ENCODE peak calls at places on chromosomes 13 and 19, in eight cellular contexts. C is GM23248; I is activated naive CD8-positive, alpha-beta T cell treated with anti-CD3 and anti-CD28 coated beads, Interleukin-2, amount 50 U/mL, for 24 hours; E is activated B cell treated with CpG ODN at 0.5 μM for 24 hours; B is nephron progenitor cell; V is activated T-helper 1 cell treated with anti-CD3 and anti-CD28 coated beads, Interleukin-12 subunit alpha, Interleukin-12 subunit beta, Interleukin-2, Interleukin-4 antibody, amounts not matched to agents 30 ng/mL and 10 ng/mL and 1 ng/mL, durations not matched to agents 14 hours and 24 hours and 36 hours; J is CD8-positive, alpha-beta T cell; L is NCI-H460. D is an unnamed sample.

GRCh38 chr13:37288057-37288720 is 182.7 kb upstream of the CSNK1A1L start:
- DNase-seq in I (no peak), L (no peak), B (no peak), V (no peak), E (no peak), C (no peak), J (no peak), D (no peak)

GRCh38 chr19:13864513-13865242 is 12.3 kb upstream of the NANOS3 start:
- DNase-seq in V (no peak), I (no peak), L (no peak), C (no peak), E (no peak), B (peak; percentile 41), J (no peak), D (no peak)

GRCh38 chr19:50275577-50276368 is 53.4 kb downstream of the KCNC3 start:
- DNase-seq in E (no peak), I (no peak), L (no peak), B (peak; percentile 33), V (no peak), C (no peak), J (no peak), D (no peak)

GRCh38 chr19:17180997-17181702 is 34.0 kb upstream of the USE1 start:
- DNase-seq in E (no peak), I (no peak), L (no peak), C (no peak), J (no peak), B (peak; percentile 23), V (no peak), D (no peak)

GRCh38 chr13:49165798-49166752 is 54.1 kb upstream of the MLNR start:
- DNase-seq in I (no peak), V (no peak), J (no peak), B (no peak), E (no peak), C (no peak), L (no peak), D (peak; percentile 5)

GRCh38 chr13:106561551-106562170 is 6.3 kb downstream of the ARGLU1 start:
- DNase-seq in B (peak; percentile 26), J (no peak), E (peak; percentile 20), I (peak; percentile 47), V (peak; percentile 34), L (no peak), C (no peak), D (peak; percentile 31)

GRCh38 chr13:74148437-74148836 is 14.2 kb upstream of the KLF12 start:
- DNase-seq in V (no peak), E (no peak), L (no peak), B (no peak), J (no peak), I (no peak), C (no peak), D (no peak)

GRCh38 chr19:3224346-3225325 is at the start of gene CELF5:
- DNase-seq in E (peak; percentile 61), L (peak; percentile 21), V (peak; percentile 19), B (peak; percentile 80), J (peak; percentile 19), I (peak; percentile 65), C (peak; percentile 73), D (no peak)

GRCh38 chr13:114194853-114195252 is 15.8 kb downstream of the CFAP97D2 start:
- DNase-seq in E (no peak), V (no peak), B (no peak), I (no peak), C (no peak), L (no peak), J (no peak), D (no peak)

GRCh38 chr13:28313579-28313978 is 175.2 kb downstream of the PAN3 start:
- DNase-seq in L (no peak), V (no peak), C (peak; percentile 54), B (no peak), J (no peak), E (no peak), I (peak; percentile 5), D (peak; percentile 55)

GRCh38 chr19:35713904-35714440 is 3.8 kb upstream of the KMT2B start:
- DNase-seq in E (no peak), C (no peak), V (no peak), I (no peak), B (no peak), L (no peak), J (no peak), D (no peak)

GRCh38 chr19:48798937-48799336 is 11.9 kb downstream of the BCAT2 start:
- DNase-seq in J (no peak), B (no peak), E (no peak), C (no peak), L (no peak), I (no peak), V (no peak), D (no peak)

GRCh38 chr19:4390017-4390861 is 10.1 kb downstream of the SH3GL1 start:
- DNase-seq in L (no peak), I (no peak), C (peak; percentile 64), V (no peak), E (no peak), J (no peak), B (peak; percentile 47), D (peak; percentile 62)

GRCh38 chr13:29758591-29759114 is 91.8 kb downstream of the UBL3 start:
- DNase-seq in I (peak; percentile 70), B (no peak), L (no peak), J (peak; percentile 12), E (peak; percentile 22), C (no peak), V (peak; percentile 26), D (no peak)

GRCh38 chr19:48480476-48481190 is 11.5 kb downstream of the CYTH2 start:
- DNase-seq in L (no peak), J (no peak), E (no peak), C (peak; percentile 82), I (peak; percentile 66), V (peak; percentile 62), B (no peak), D (peak; percentile 16)

GRCh38 chr13:77502104-77502720 is 33.3 kb upstream of the SCEL start:
- DNase-seq in V (no peak), C (no peak), L (no peak), I (no peak), J (no peak), B (no peak), E (no peak), D (no peak)

GRCh38 chr19:4831351-4832340 is at the start of gene TICAM1:
- DNase-seq in V (peak; percentile 85), C (peak; percentile 86), I (peak; percentile 84), B (peak; percentile 40), L (peak; percentile 30), E (peak; percentile 78), J (peak; percentile 44), D (peak; percentile 40)

GRCh38 chr13:60012503-60012902 is 151.2 kb downstream of the DIAPH3 start:
- DNase-seq in C (no peak), B (no peak), I (no peak), L (no peak), E (no peak), V (no peak), J (no peak), D (no peak)

GRCh38 chr19:31113250-31113685 is 236.0 kb downstream of the TSHZ3 start:
- DNase-seq in B (no peak), L (no peak), J (no peak), V (no peak), E (no peak), I (no peak), C (peak; percentile 44), D (no peak)

GRCh38 chr13:30832845-30833332 is 73.2 kb upstream of the MEDAG start:
- DNase-seq in C (peak; percentile 55), J (no peak), V (no peak), I (peak; percentile 56), B (peak; percentile 59), E (no peak), L (peak; percentile 4), D (no peak)

GRCh38 chr13:31301119-31301518 is 101.3 kb downstream of the B3GLCT start:
- DNase-seq in I (no peak), C (no peak), E (no peak), B (no peak), J (no peak), L (no peak), V (no peak), D (no peak)